ENCODE peak calls at places on chromosomes 4 and X, in seven cellular contexts. R, T, V, O, W, S and E are unnamed samples.

GRCh38 chr4:183074288-183074990 is 24.6 kb upstream of the WWC2 start:
- DNase-seq in S (no peak), T (peak), R (no peak), W (peak), V (no peak), O (no peak), E (peak)

GRCh38 chrX:51395807-51396728 is 63.4 kb downstream of the NUDT10 start:
- DNase-seq in W (no peak), O (peak), T (peak), R (no peak), S (peak), V (no peak), E (peak)

GRCh38 chrX:107818900-107819521 is 6.7 kb upstream of the MID2 start:
- DNase-seq in R (no peak), W (no peak), T (no peak), O (no peak), V (no peak), S (no peak), E (no peak)

GRCh38 chr4:153239409-153239808 is 35.2 kb downstream of the TRIM2 start:
- DNase-seq in W (no peak), S (no peak), R (no peak), T (no peak), V (no peak), O (no peak), E (no peak)

GRCh38 chr4:82561745-82562552 is at the start of gene TMEM150C:
- DNase-seq in V (no peak), R (no peak), T (peak), S (peak), O (peak), W (no peak), E (peak)

GRCh38 chr4:36351082-36351666 is 69.8 kb downstream of the DTHD1 start:
- DNase-seq in W (peak), O (peak), V (no peak), R (peak), T (no peak), S (peak), E (no peak)

GRCh38 chr4:93670434-93670833 is 158.1 kb upstream of the ATOH1 start:
- DNase-seq in O (no peak), S (no peak), W (no peak), V (no peak), T (no peak), R (no peak), E (no peak)

GRCh38 chr4:131382839-131383238 is 1766.3 kb upstream of the PCDH10 start:
- DNase-seq in V (no peak), S (no peak), O (no peak), W (no peak), T (no peak), R (no peak), E (no peak)